ENCODE peak calls at places on chromosomes 7 and 10, in six cellular contexts. D, V, U, A, Y and I are unnamed samples.
A peak's percentile ranks its signal among the peaks of the same experiment; 100 is the strongest.

GRCh38 chr7:69677054-69677847 is 79.0 kb downstream of the AUTS2 start:
- DNase-seq in V (no peak), A (no peak), U (no peak), Y (no peak), D (no peak), I (no peak)

GRCh38 chr7:134773164-134773563 is 6.3 kb upstream of the CALD1 start:
- DNase-seq in D (no peak), A (no peak), Y (no peak), V (no peak), U (no peak), I (no peak)

GRCh38 chr7:117225536-117225935 is 97.3 kb downstream of the WNT2 start:
- DNase-seq in V (no peak), A (no peak), U (no peak), Y (no peak), D (peak; percentile 21), I (no peak)

GRCh38 chr7:2795906-2796305 is 48.2 kb downstream of the GNA12 start:
- DNase-seq in D (no peak), Y (no peak), A (no peak), U (no peak), V (no peak), I (no peak)

GRCh38 chr10:809671-810350 is 120.3 kb upstream of the DIP2C start:
- DNase-seq in V (no peak), D (no peak), Y (no peak), U (no peak), A (no peak), I (no peak)

GRCh38 chr7:79244482-79244881 is 209.0 kb downstream of the MAGI2 start:
- DNase-seq in V (no peak), A (no peak), D (no peak), U (no peak), Y (no peak), I (no peak)

GRCh38 chr10:22779331-22780019 is 65.1 kb upstream of the PIP4K2A start:
- DNase-seq in V (no peak), A (no peak), D (no peak), Y (no peak), U (no peak), I (no peak)

GRCh38 chr10:58475322-58476277 is 37.1 kb upstream of the BICC1 start:
- DNase-seq in U (no peak), V (no peak), A (no peak), D (peak; percentile 67), Y (peak; percentile 15), I (no peak)

GRCh38 chr7:98168181-98168903 is 42.9 kb upstream of the BHLHA15 start:
- DNase-seq in V (peak; percentile 75), D (peak; percentile 66), A (peak; percentile 67), U (peak; percentile 39), Y (peak; percentile 69), I (peak; percentile 84)

GRCh38 chr10:79413196-79413595 is 32.2 kb downstream of the ZCCHC24 start:
- DNase-seq in V (no peak), D (peak; percentile 41), U (no peak), Y (peak; percentile 65), A (no peak), I (no peak)

GRCh38 chr7:44286182-44286617 is 39.2 kb downstream of the CAMK2B start:
- DNase-seq in A (no peak), V (peak; percentile 62), Y (no peak), D (no peak), U (no peak), I (no peak)

GRCh38 chr10:122854648-122855047 is 9.0 kb upstream of the CUZD1 start:
- DNase-seq in D (peak; percentile 92), Y (peak; percentile 28), V (no peak), A (no peak), U (no peak), I (peak; percentile 2)

GRCh38 chr10:126570631-126571170 is 99.8 kb downstream of the C10orf90 start:
- DNase-seq in A (no peak), Y (peak; percentile 19), U (no peak), V (no peak), D (no peak), I (peak; percentile 11)

GRCh38 chr7:1847260-1848001 is 177.4 kb downstream of the ELFN1 start:
- DNase-seq in D (no peak), A (no peak), V (no peak), U (no peak), Y (no peak), I (no peak)

DNA sequence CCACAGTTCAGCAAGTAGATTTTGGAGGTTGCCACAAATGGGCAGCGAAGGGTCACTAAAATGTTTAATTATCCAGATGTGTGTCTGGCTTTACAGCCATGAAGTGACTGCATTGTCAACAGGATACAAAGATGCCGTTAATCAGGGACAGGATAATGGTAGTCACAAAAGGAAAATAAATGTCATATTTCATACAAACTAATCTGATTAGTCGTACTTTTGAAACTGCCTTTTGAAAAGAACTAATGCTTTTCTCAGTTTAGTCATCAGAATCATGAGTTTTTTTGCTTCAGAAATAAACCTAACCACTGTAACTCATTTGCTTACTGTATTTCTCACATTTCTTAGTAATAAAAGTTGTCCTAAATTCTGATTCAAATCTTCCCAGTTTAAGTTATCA is 22.2 kb upstream of the WNT16 start:
- DNase-seq in V (no peak), Y (no peak), A (no peak), D (no peak), U (no peak), I (no peak)
- H4K8ac ChIP-seq in V (no peak overlapping the region), Y (no peak overlapping the region), A (no peak overlapping the region), D (peak overlapping the region; percentile 71), U (no peak overlapping the region), I (no peak overlapping the region)

GRCh38 chr10:76130892-76131291 is 699.5 kb downstream of the LRMDA start:
- DNase-seq in V (no peak), Y (no peak), U (no peak), D (no peak), A (no peak), I (no peak)
- H3K4me2 ChIP-seq in V (no peak overlapping the region), Y (no peak overlapping the region), U (no peak overlapping the region), D (no peak overlapping the region), A (no peak overlapping the region), I (no peak overlapping the region)

DNA sequence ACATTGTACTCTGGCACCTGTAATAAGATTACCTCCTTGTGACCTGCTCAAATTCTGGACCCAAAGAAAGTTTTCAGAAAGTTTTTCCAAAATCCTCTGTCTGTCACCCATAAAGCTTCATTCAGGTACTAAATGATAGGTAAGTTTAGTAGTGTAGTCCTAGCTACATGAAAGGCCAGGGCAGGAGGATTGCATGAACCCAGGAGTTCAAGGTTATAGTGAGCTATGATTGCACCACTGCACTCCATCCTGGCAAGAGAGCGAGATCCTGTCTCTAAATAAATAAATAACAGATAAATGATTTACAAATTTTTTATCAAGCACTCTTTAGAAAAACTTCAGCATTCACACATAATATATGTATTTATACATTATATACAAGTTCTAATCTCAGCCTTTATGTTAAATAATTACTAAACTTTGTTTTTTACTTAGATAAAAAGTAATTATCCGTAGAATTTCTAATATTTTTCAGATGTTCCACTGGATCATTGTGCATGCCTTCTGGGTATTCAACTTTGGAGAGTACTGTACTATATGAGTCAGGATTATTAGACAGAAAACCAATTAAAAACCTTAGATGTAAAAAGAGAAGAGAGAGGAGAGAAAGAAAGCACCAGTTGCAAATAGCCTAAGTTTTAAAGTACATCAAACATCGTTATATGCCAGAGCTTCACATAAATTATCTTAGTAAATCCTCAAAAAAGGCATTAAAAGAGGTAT is 363.0 kb downstream of the LRRTM3 start:
- DNase-seq in U (no peak), Y (no peak), V (no peak), A (no peak), D (no peak), I (no peak)
- H3K14ac ChIP-seq in U (no peak overlapping the region), Y (no peak overlapping the region), V (no peak overlapping the region), A (no peak overlapping the region), D (no peak overlapping the region), I (no peak overlapping the region)

DNA sequence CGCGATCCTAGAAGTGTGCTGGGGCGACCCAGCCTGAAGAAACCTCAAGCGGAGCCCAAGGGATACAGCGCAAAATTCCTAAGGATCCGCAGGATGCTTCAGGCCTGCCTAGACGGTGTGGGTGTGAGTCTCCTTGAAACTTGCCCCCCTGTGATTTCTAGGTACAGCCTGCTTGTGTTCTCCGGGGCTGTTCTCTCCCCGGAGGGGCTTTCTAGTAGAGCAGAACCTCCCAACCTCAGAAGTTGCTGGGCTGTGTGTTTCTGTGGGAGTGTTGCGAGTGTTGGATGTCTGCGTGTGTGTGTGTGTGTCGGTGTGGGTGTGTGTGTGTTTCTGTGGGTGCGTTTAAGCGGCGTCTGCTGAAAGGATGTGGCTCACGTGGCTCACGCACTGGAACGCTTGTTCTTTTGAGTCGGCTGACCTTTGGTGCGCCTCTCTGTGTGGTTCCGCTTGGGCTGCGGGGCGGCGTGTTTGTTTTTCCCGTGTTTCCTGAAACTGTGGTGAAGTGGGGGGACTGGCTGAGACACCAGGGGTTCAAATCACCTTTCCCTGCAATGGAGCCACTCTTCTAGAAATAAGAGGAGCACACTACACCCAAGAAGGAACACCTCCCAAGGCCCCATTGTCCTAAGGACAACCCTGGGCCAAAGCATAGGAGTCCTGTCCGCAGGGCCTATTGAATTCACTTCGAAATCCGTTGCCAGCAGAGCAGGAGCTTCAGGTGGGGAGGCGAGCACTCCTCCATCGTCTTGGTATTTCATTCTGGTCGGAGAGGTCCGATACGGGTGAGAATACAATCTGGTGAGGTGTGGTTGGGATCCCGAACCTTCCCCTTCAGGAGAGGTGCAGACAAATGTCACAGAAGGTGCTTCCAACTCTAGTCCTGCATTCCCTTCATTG is 25.1 kb upstream of the ZNF273 start:
- DNase-seq in V (peak; percentile 12), U (no peak), D (no peak), A (no peak), Y (no peak), I (no peak)
- H4K8ac ChIP-seq in V (no peak overlapping the region), U (no peak overlapping the region), D (no peak overlapping the region), A (no peak overlapping the region), Y (no peak overlapping the region), I (no peak overlapping the region)

GRCh38 chr7:129702316-129702715 is 90.8 kb downstream of the NRF1 start:
- DNase-seq in D (peak; percentile 63), V (no peak), U (no peak), A (no peak), Y (no peak), I (no peak)

GRCh38 chr7:129702761-129703338 is 91.3 kb downstream of the NRF1 start:
- DNase-seq in A (no peak), V (no peak), D (no peak), U (no peak), Y (no peak), I (no peak)

GRCh38 chr7:129698516-129699418 is 87.2 kb downstream of the NRF1 start:
- DNase-seq in Y (no peak), U (no peak), V (peak; percentile 34), D (no peak), A (no peak), I (no peak)

GRCh38 chr7:129707910-129708490 is 96.5 kb downstream of the NRF1 start:
- DNase-seq in Y (no peak), V (no peak), A (no peak), U (no peak), D (no peak), I (no peak)

DNA sequence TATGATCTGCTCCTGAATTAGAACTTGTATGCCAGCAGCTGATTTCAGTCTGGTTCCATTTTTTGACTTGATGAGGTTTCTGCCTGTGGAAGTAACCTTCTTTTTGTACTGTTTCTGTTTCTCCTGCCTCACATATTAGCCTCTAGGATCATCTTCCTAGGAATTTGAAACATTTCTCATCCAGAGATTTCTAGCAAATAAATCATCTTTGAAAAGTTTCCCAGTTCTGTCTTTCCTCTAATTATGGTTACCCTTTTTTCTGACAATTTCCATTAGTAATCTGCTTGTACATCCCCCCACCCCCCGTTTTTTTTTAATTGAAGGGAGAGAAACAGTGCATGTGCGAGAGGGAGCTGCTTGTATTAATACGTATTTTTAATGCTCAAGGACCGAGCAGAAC is 92.2 kb downstream of the NRF1 start:
- DNase-seq in D (no peak), Y (no peak), A (no peak), U (no peak), V (no peak), I (no peak)
- H3K4me2 ChIP-seq in D (no peak overlapping the region), Y (no peak overlapping the region), A (no peak overlapping the region), U (no peak overlapping the region), V (no peak overlapping the region), I (no peak overlapping the region)